ENCODE peak calls at places on chromosomes 4 and X, in five cellular contexts. D is sciatic nerve, Z is SIG-M5, F is DND-41, M is non-pigmented ciliary epithelial cell. I is an unnamed sample.
A peak's percentile ranks its signal among the peaks of the same experiment; 100 is the strongest.

GRCh38 chrX:148552775-148553174 is 52.4 kb downstream of the AFF2 start:
- DNase-seq in D (no peak), Z (no peak), F (no peak), M (no peak), I (peak; percentile 2)

GRCh38 chr4:117134386-117134785 is 49.0 kb upstream of the TRAM1L1 start:
- DNase-seq in D (no peak), Z (peak; percentile 1), F (peak; percentile 64), M (peak; percentile 82), I (peak; percentile 90)

GRCh38 chr4:163166041-163166579 is 580 bp downstream of the NAF1 start:
- DNase-seq in D (peak; percentile 65), Z (peak; percentile 5), F (peak; percentile 62), M (no peak), I (peak; percentile 37)

GRCh38 chr4:85740431-85740861 is 265.5 kb downstream of the ARHGAP24 start:
- DNase-seq in D (no peak), Z (no peak), F (no peak), M (no peak), I (peak; percentile 56)

GRCh38 chrX:12488781-12489180 is 302.4 kb upstream of the PRPS2 start:
- DNase-seq in D (no peak), Z (no peak), F (no peak), M (no peak), I (no peak)

GRCh38 chr4:37451646-37452045 is 207.1 kb downstream of the NWD2 start:
- DNase-seq in D (no peak), Z (no peak), F (no peak), M (no peak), I (no peak)

GRCh38 chrX:134542485-134542884 is 82.5 kb downstream of the HPRT1 start:
- DNase-seq in D (no peak), Z (no peak), F (peak; percentile 63), M (no peak), I (peak; percentile 86)

GRCh38 chr4:73751166-73751565 is 10.8 kb downstream of the CXCL8 start:
- DNase-seq in D (no peak), Z (no peak), F (no peak), M (no peak), I (no peak)

GRCh38 chrX:153766098-153766817 is 2.2 kb downstream of the PLXNB3 start:
- DNase-seq in D (peak; percentile 61), Z (peak; percentile 13), F (peak; percentile 78), M (peak; percentile 11), I (peak; percentile 66)

GRCh38 chr4:153394945-153395344 is 50.5 kb downstream of the MND1 start:
- DNase-seq in D (no peak), Z (no peak), F (no peak), M (no peak), I (no peak)

GRCh38 chrX:130060122-130061069 is 49.9 kb downstream of the ELF4 start:
- DNase-seq in D (peak; percentile 89), Z (no peak), F (peak; percentile 75), M (no peak), I (peak; percentile 60)

GRCh38 chrX:39757971-39758370 is 339.8 kb downstream of the BCOR start:
- DNase-seq in D (no peak), Z (no peak), F (no peak), M (no peak), I (peak; percentile 33)

GRCh38 chr4:145480257-145480656 is 1.4 kb upstream of the SMAD1 start:
- DNase-seq in D (no peak), Z (peak; percentile 47), F (no peak), M (no peak), I (no peak)

GRCh38 chrX:41827886-41828285 is 95.5 kb downstream of the CASK start:
- DNase-seq in D (no peak), Z (no peak), F (no peak), M (no peak), I (peak; percentile 34)

GRCh38 chr4:142265536-142265935 is 580.6 kb downstream of the INPP4B start:
- DNase-seq in D (no peak), Z (no peak), F (no peak), M (no peak), I (peak; percentile 67)

GRCh38 chrX:39969099-39969825 is 128.5 kb downstream of the BCOR start:
- DNase-seq in D (no peak), Z (no peak), F (peak; percentile 56), M (no peak), I (peak; percentile 16)

GRCh38 chrX:11944486-11944885 is 186.4 kb downstream of the MSL3 start:
- DNase-seq in D (no peak), Z (no peak), F (no peak), M (no peak), I (peak; percentile 76)